ENCODE peak calls at places on chromosomes 13 and 19, in seven cellular contexts. G is heart right ventricle, Y is neural crest cell, J is BE2C, W is AG04450, C is body of pancreas, U is fibroblast of villous mesenchyme. V is an unnamed sample.

GRCh38 chr13:40874138-40874776 is 84.8 kb downstream of the SLC25A15 start:
- DNase-seq in G (no peak), Y (no peak), J (no peak), W (no peak), C (no peak), U (peak), V (no peak)

GRCh38 chr19:28497137-28497536 is 715.8 kb downstream of the UQCRFS1 start:
- DNase-seq in G (no peak), Y (no peak), J (no peak), W (no peak), C (no peak), U (no peak), V (no peak)

GRCh38 chr19:50793558-50794065 is 3.4 kb downstream of the ACP4 start:
- DNase-seq in G (no peak), Y (no peak), J (no peak), W (no peak), C (no peak), U (no peak), V (no peak)

GRCh38 chr13:80131204-80131603 is 209.7 kb downstream of the SPRY2 start:
- DNase-seq in G (peak), Y (peak), J (peak), W (no peak), C (peak), U (peak), V (peak)

GRCh38 chr19:33403221-33403972 is 29.9 kb downstream of the CEBPG start:
- DNase-seq in G (no peak), Y (no peak), J (peak), W (no peak), C (peak), U (peak), V (no peak)

GRCh38 chr13:40387775-40388174 is 278.7 kb downstream of the FOXO1 start:
- DNase-seq in G (no peak), Y (no peak), J (no peak), W (no peak), C (no peak), U (no peak), V (no peak)

GRCh38 chr13:44389003-44389666 is 15.5 kb downstream of the SERP2 start:
- DNase-seq in G (no peak), Y (no peak), J (no peak), W (no peak), C (no peak), U (no peak), V (no peak)

GRCh38 chr13:52319876-52320275 is 86.1 kb downstream of the THSD1 start:
- DNase-seq in G (no peak), Y (no peak), J (no peak), W (no peak), C (no peak), U (no peak), V (no peak)

GRCh38 chr13:109274188-109274821 is 512.1 kb downstream of the IRS2 start:
- DNase-seq in G (no peak), Y (no peak), J (no peak), W (peak), C (no peak), U (peak), V (no peak)

GRCh38 chr13:106083620-106084350 is 451.7 kb downstream of the EFNB2 start:
- DNase-seq in G (no peak), Y (no peak), J (peak), W (no peak), C (peak), U (peak), V (no peak)

GRCh38 chr19:11012507-11012906 is 51.7 kb downstream of the SMARCA4 start:
- DNase-seq in G (no peak), Y (no peak), J (no peak), W (no peak), C (no peak), U (no peak), V (no peak)

GRCh38 chr19:19820774-19821315 is 705 bp downstream of the ZNF506 start:
- DNase-seq in G (no peak), Y (no peak), J (no peak), W (no peak), C (no peak), U (no peak), V (no peak)

GRCh38 chr13:114226088-114226487 is 8.6 kb upstream of the CDC16 start:
- DNase-seq in G (no peak), Y (no peak), J (no peak), W (no peak), C (peak), U (no peak), V (no peak)

GRCh38 chr19:55474269-55475265 is 1.9 kb upstream of the ZNF628 start:
- DNase-seq in G (no peak), Y (no peak), J (no peak), W (no peak), C (no peak), U (peak), V (no peak)

GRCh38 chr13:49450105-49450819 is 6.2 kb downstream of the SETDB2 start:
- DNase-seq in G (no peak), Y (no peak), J (no peak), W (no peak), C (no peak), U (no peak), V (no peak)

GRCh38 chr19:7602240-7602934 is 6.7 kb downstream of the CAMSAP3 start:
- DNase-seq in G (no peak), Y (no peak), J (no peak), W (no peak), C (peak), U (peak), V (no peak)

GRCh38 chr13:22915442-22916082 is 265.2 kb upstream of the SGCG start:
- DNase-seq in G (peak), Y (peak), J (peak), W (no peak), C (peak), U (peak), V (peak)

GRCh38 chr19:54572696-54573311 is 786 bp upstream of the LILRA2 start:
- DNase-seq in G (no peak), Y (no peak), J (no peak), W (no peak), C (no peak), U (no peak), V (no peak)

GRCh38 chr19:17225051-17225450 is 975 bp upstream of the OCEL1 start:
- DNase-seq in G (no peak), Y (no peak), J (no peak), W (no peak), C (no peak), U (no peak), V (no peak)

GRCh38 chr13:62747152-62747551 is 1331.5 kb upstream of the PCDH20 start:
- DNase-seq in G (no peak), Y (no peak), J (no peak), W (no peak), C (no peak), U (no peak), V (no peak)

GRCh38 chr13:110334841-110335490 is 27.9 kb downstream of the COL4A2 start:
- DNase-seq in G (no peak), Y (no peak), J (no peak), W (no peak), C (no peak), U (no peak), V (no peak)

GRCh38 chr13:109977212-109977968 is 191.0 kb upstream of the IRS2 start:
- DNase-seq in G (no peak), Y (no peak), J (no peak), W (no peak), C (no peak), U (no peak), V (no peak)

GRCh38 chr13:50224534-50224933 is 209.3 kb downstream of the KCNRG start:
- DNase-seq in G (no peak), Y (no peak), J (no peak), W (no peak), C (no peak), U (peak), V (no peak)

GRCh38 chr13:100088282-100088647 is 628 bp upstream of the PCCA start:
- DNase-seq in G (no peak), Y (no peak), J (no peak), W (no peak), C (no peak), U (no peak), V (peak)

GRCh38 chr19:18428173-18428836 is 9.1 kb downstream of the SSBP4 start:
- DNase-seq in G (no peak), Y (no peak), J (no peak), W (no peak), C (no peak), U (no peak), V (no peak)

GRCh38 chr13:70203661-70204229 is 95.5 kb upstream of the KLHL1 start:
- DNase-seq in G (no peak), Y (no peak), J (peak), W (no peak), C (no peak), U (no peak), V (no peak)

GRCh38 chr13:37118002-37118401 is 12.5 kb upstream of the CSNK1A1L start:
- DNase-seq in G (peak), Y (no peak), J (no peak), W (no peak), C (no peak), U (no peak), V (no peak)

GRCh38 chr13:109918179-109918651 is 131.8 kb upstream of the IRS2 start:
- DNase-seq in G (no peak), Y (no peak), J (no peak), W (no peak), C (no peak), U (peak), V (no peak)

GRCh38 chr19:17794731-17795494 is at the start of gene B3GNT3:
- DNase-seq in G (peak), Y (no peak), J (peak), W (no peak), C (peak), U (no peak), V (no peak)

GRCh38 chr19:18468517-18468916 is 30.6 kb upstream of the ISYNA1 start:
- DNase-seq in G (no peak), Y (no peak), J (no peak), W (no peak), C (peak), U (no peak), V (no peak)

GRCh38 chr19:9161427-9161826 is 17.4 kb upstream of the OR7D2 start:
- DNase-seq in G (no peak), Y (no peak), J (no peak), W (no peak), C (no peak), U (no peak), V (no peak)

GRCh38 chr19:15252398-15253018 is 20.3 kb upstream of the EPHX3 start:
- DNase-seq in G (no peak), Y (peak), J (no peak), W (no peak), C (no peak), U (peak), V (no peak)

GRCh38 chr13:69948016-69948415 is 159.6 kb upstream of the ATXN8OS start:
- DNase-seq in G (no peak), Y (no peak), J (no peak), W (no peak), C (no peak), U (no peak), V (no peak)

GRCh38 chr19:51098366-51099069 is 9.7 kb downstream of the CTU1 start:
- DNase-seq in G (peak), Y (no peak), J (no peak), W (no peak), C (no peak), U (no peak), V (no peak)

GRCh38 chr19:12788682-12789097 is 2.6 kb upstream of the JUNB start:
- DNase-seq in G (peak), Y (no peak), J (peak), W (no peak), C (peak), U (peak), V (no peak)

GRCh38 chr19:56141416-56141992 is 417 bp downstream of the ZNF444 start:
- DNase-seq in G (no peak), Y (no peak), J (no peak), W (no peak), C (peak), U (no peak), V (peak)

GRCh38 chr13:79660361-79660760 is 179.4 kb downstream of the NDFIP2 start:
- DNase-seq in G (no peak), Y (no peak), J (no peak), W (no peak), C (no peak), U (no peak), V (no peak)

GRCh38 chr19:11821474-11821873 is 7.4 kb downstream of the ZNF440 start:
- DNase-seq in G (no peak), Y (no peak), J (peak), W (no peak), C (no peak), U (peak), V (no peak)

GRCh38 chr19:10517760-10518443 is 655 bp upstream of the S1PR5 start:
- DNase-seq in G (peak), Y (no peak), J (peak), W (no peak), C (peak), U (peak), V (no peak)

DNA sequence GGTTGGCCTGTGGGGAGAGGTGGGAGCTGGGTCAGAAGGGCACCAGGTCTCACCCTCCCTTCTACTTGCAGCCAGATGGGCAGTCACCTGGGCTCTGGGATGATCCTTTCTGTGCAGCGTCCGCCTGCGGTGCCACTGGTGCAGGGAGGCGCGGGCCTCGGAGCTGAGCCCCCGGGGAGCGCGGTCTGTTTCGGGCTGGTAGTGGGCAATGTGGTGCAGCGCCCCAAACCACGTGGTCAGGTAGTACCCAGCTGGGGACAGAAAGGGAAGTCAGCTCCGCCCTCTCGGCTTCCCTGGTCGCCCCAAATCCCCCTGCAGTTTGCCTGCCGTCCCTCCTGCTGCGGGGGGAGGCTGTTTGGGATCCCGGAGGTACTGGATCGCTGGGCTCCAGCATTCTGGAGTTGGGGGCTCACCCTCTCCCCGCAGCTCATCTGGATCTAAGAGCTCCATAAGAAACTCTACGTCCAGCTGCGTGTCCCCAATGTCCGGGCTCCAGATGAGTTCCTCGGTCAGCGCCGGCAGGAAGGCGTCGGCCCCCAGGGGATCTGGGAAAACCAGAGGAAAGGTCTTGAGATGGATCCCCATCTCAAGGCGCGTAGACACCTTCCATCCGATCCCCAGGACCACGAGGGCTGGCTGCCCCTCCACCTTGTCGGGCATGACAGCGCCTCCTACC is 8.8 kb downstream of the RINL start:
- DNase-seq in G (peak), Y (no peak), J (peak), W (no peak), C (peak), U (no peak), V (no peak)
- TF ChIP-seq CTCF in G (no peak), Y (no peak), J (no peak), W (no peak), C (no peak), U (no peak), V (no peak)

GRCh38 chr19:5335101-5335500 is 5.5 kb downstream of the PTPRS start:
- DNase-seq in G (no peak), Y (no peak), J (no peak), W (no peak), C (no peak), U (no peak), V (no peak)
- TF ChIP-seq CTCF in G (no peak), Y (no peak), J (no peak), W (no peak), C (no peak), U (no peak), V (no peak)

DNA sequence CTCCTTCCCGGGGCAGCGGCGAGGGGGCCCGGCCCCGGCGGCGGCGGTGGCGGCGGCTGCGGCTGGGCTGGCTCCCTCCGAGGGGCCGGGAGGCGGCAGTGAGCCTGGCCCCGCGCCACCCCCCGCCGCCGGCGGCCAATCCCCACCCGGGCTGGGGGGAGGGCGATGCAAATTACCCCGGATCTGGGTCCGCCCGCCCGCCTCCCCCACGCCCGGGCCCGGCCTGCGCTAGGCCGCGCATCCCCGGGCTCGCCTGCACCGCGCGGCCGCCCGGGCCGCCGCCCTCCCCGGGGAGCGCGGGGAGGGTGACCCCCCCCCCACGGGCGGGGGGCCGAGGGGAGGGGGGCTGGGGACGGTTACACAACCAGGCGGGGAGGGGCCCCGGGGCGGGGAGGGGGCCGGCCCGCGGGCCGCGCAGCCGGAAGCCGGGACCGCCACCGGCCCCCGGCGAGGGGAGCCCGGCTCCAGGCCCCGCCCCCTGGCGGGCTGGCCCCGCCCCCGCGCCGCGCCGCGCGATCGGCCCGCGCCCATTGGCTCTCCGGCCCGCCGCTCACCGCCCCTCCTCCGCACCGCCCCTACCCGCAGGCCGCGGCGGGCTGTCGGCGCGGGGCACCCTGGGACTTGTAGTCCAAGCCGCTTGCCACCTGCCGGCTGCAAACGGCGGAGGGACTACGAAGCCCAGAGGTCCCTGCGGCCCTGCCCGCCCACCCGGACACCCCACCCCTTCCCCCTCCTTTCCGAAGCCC is 1.1 kb downstream of the ZBTB7A start:
- DNase-seq in G (peak), Y (peak), J (peak), W (peak), C (peak), U (peak), V (peak)
- TF ChIP-seq CTCF in G (peak), Y (no peak), J (no peak), W (no peak), C (no peak), U (no peak), V (no peak)

DNA sequence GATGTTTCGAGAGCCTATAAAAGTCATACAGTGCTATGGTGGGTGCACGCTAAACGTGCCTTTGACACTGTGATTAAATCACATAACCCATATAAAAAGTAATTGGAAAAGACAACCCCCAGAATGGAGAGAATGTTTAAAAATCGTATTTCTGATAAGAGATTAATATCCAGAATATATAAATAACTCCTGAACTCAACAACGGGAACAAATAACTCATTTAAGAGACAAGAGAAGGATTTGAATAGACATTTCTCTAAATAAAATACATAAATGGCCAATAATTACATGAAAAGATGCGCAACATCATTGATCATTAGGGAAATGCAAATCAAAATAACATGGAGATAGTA is 37.0 kb upstream of the IGFL4 start:
- DNase-seq in G (no peak), Y (no peak), J (no peak), W (no peak), C (no peak), U (no peak), V (no peak)
- TF ChIP-seq CTCF in G (no peak), Y (no peak), J (no peak), W (no peak), C (no peak), U (no peak), V (peak)